ENCODE peak calls at places on chromosome 13, in ten cellular contexts. W is cardiac fibroblast; N is EH; G is skeletal muscle cell; U is kidney tubule cell; H is thoracic aorta; E is stimulated activated CD4-positive, alpha-beta T cell treated with anti-CD3 and anti-CD28 coated beads, Interleukin-15, amount 100 ng/mL, for 24 hours; S is activated CD4-positive, alpha-beta T cell treated with anti-CD3 and anti-CD28 coated beads, Interleukin-2, amount 50 U/mL, for 1 hour; I is progenitor cell of endocrine pancreas; A is fibroblast of mammary gland. O is an unnamed sample.

GRCh38 chr13:97982286-97982685 is 28.8 kb downstream of the IPO5 start:
- DNase-seq in W (peak), N (peak), G (no peak), U (peak), H (no peak), E (no peak), S (no peak), I (no peak), A (no peak), O (no peak)

GRCh38 chr13:20198781-20199180 is 6.0 kb upstream of the GJB2 start:
- DNase-seq in W (no peak), N (no peak), G (no peak), U (peak), H (no peak), E (no peak), S (no peak), I (no peak), A (peak), O (no peak)

GRCh38 chr13:50152224-50152623 is 137.0 kb downstream of the KCNRG start:
- DNase-seq in W (no peak), N (no peak), G (no peak), U (no peak), H (no peak), E (no peak), S (no peak), I (no peak), A (no peak), O (no peak)

GRCh38 chr13:113102727-113103126 is 2.9 kb upstream of the F7 start:
- DNase-seq in W (no peak), N (no peak), G (no peak), U (no peak), H (no peak), E (no peak), S (no peak), I (no peak), A (no peak), O (no peak)

GRCh38 chr13:50401721-50402510 is 386.7 kb downstream of the KCNRG start:
- DNase-seq in W (peak), N (peak), G (peak), U (peak), H (no peak), E (no peak), S (no peak), I (no peak), A (peak), O (peak)

GRCh38 chr13:107351305-107351704 is 783.4 kb upstream of the ARGLU1 start:
- DNase-seq in W (peak), N (no peak), G (no peak), U (no peak), H (no peak), E (no peak), S (no peak), I (no peak), A (no peak), O (no peak)

GRCh38 chr13:19910336-19911072 is 47.1 kb upstream of the ZMYM5 start:
- DNase-seq in W (no peak), N (peak), G (no peak), U (peak), H (no peak), E (no peak), S (no peak), I (no peak), A (peak), O (no peak)

GRCh38 chr13:44050450-44051063 is 170.9 kb downstream of the LACC1 start:
- DNase-seq in W (peak), N (peak), G (no peak), U (peak), H (no peak), E (no peak), S (no peak), I (no peak), A (peak), O (peak)

GRCh38 chr13:49859568-49859967 is 67.1 kb upstream of the KPNA3 start:
- DNase-seq in W (peak), N (peak), G (peak), U (peak), H (no peak), E (no peak), S (no peak), I (no peak), A (peak), O (no peak)

GRCh38 chr13:27171244-27171829 is at the start of gene USP12:
- DNase-seq in W (peak), N (no peak), G (no peak), U (no peak), H (peak), E (peak), S (peak), I (peak), A (peak), O (no peak)

GRCh38 chr13:27857271-27857670 is 62.5 kb upstream of the PDX1 start:
- DNase-seq in W (no peak), N (no peak), G (no peak), U (no peak), H (no peak), E (no peak), S (no peak), I (no peak), A (no peak), O (no peak)

GRCh38 chr13:91356919-91357612 is 9.6 kb downstream of the MIR17HG start:
- DNase-seq in W (no peak), N (no peak), G (no peak), U (no peak), H (no peak), E (no peak), S (no peak), I (no peak), A (no peak), O (no peak)

GRCh38 chr13:39952244-39953233 is 297.1 kb downstream of the COG6 start:
- DNase-seq in W (peak), N (peak), G (no peak), U (no peak), H (no peak), E (no peak), S (no peak), I (no peak), A (peak), O (peak)

GRCh38 chr13:72696590-72696989 is 30.8 kb downstream of the MZT1 start:
- DNase-seq in W (peak), N (peak), G (no peak), U (peak), H (no peak), E (no peak), S (no peak), I (no peak), A (peak), O (no peak)

GRCh38 chr13:100987993-100988392 is 313.4 kb upstream of the TMTC4 start:
- DNase-seq in W (no peak), N (peak), G (peak), U (peak), H (no peak), E (no peak), S (no peak), I (no peak), A (peak), O (peak)

GRCh38 chr13:113070855-113071254 is 34.7 kb upstream of the F7 start:
- DNase-seq in W (no peak), N (no peak), G (no peak), U (no peak), H (no peak), E (no peak), S (no peak), I (no peak), A (no peak), O (no peak)

GRCh38 chr13:105956891-105957290 is 578.6 kb downstream of the EFNB2 start:
- DNase-seq in W (no peak), N (no peak), G (no peak), U (no peak), H (no peak), E (no peak), S (no peak), I (no peak), A (no peak), O (no peak)

GRCh38 chr13:94557836-94558235 is 38.1 kb downstream of the TGDS start:
- DNase-seq in W (no peak), N (no peak), G (no peak), U (no peak), H (no peak), E (no peak), S (no peak), I (no peak), A (peak), O (no peak)

GRCh38 chr13:52615817-52616216 is 26.4 kb upstream of the HNRNPA1L2 start:
- DNase-seq in W (no peak), N (no peak), G (no peak), U (no peak), H (no peak), E (peak), S (no peak), I (no peak), A (peak), O (no peak)

GRCh38 chr13:110156186-110157065 is 150.5 kb downstream of the COL4A1 start:
- DNase-seq in W (peak), N (peak), G (no peak), U (no peak), H (no peak), E (no peak), S (no peak), I (no peak), A (peak), O (no peak)

GRCh38 chr13:79659161-79659560 is 178.2 kb downstream of the NDFIP2 start:
- DNase-seq in W (peak), N (no peak), G (peak), U (peak), H (no peak), E (no peak), S (no peak), I (no peak), A (peak), O (no peak)

GRCh38 chr13:107927557-107927956 is 287.8 kb downstream of the LIG4 start:
- DNase-seq in W (no peak), N (no peak), G (no peak), U (no peak), H (no peak), E (no peak), S (no peak), I (no peak), A (no peak), O (no peak)

GRCh38 chr13:22169473-22169872 is 498.6 kb downstream of the FGF9 start:
- DNase-seq in W (no peak), N (no peak), G (no peak), U (peak), H (no peak), E (no peak), S (no peak), I (no peak), A (no peak), O (no peak)

GRCh38 chr13:48901786-48902185 is 73.9 kb upstream of the FNDC3A start:
- DNase-seq in W (no peak), N (no peak), G (no peak), U (no peak), H (no peak), E (no peak), S (no peak), I (no peak), A (no peak), O (no peak)

GRCh38 chr13:101785858-101786257 is 333.4 kb downstream of the ITGBL1 start:
- DNase-seq in W (peak), N (peak), G (no peak), U (peak), H (no peak), E (no peak), S (no peak), I (no peak), A (peak), O (no peak)

GRCh38 chr13:50320297-50320862 is 305.1 kb downstream of the KCNRG start:
- DNase-seq in W (peak), N (peak), G (peak), U (peak), H (no peak), E (no peak), S (no peak), I (no peak), A (peak), O (peak)